ENCODE peak calls at places on chromosomes 7 and 10, in five cellular contexts. X is nucleus accumbens, L is progenitor cell of endocrine pancreas, I is ELR, E is GM23338. H is an unnamed sample.

GRCh38 chr7:81111781-81112540 is 193.1 kb upstream of the SEMA3C start:
- DNase-seq in X (no peak), L (no peak), I (peak), E (no peak), H (no peak)

GRCh38 chr7:42745357-42746022 is 166.4 kb downstream of the C7orf25 start:
- DNase-seq in X (no peak), L (no peak), I (peak), E (peak), H (no peak)

GRCh38 chr10:98168766-98169165 is 34.3 kb downstream of the R3HCC1L start:
- DNase-seq in X (no peak), L (no peak), I (no peak), E (peak), H (no peak)

GRCh38 chr7:124840435-124840834 is 74.8 kb upstream of the GPR37 start:
- DNase-seq in X (no peak), L (no peak), I (peak), E (peak), H (no peak)

GRCh38 chr7:151875862-151876111 is 1.1 kb downstream of the PRKAG2 start:
- DNase-seq in X (no peak), L (no peak), I (peak), E (peak), H (no peak)

GRCh38 chr10:86547291-86547690 is 25.7 kb upstream of the WAPL start:
- DNase-seq in X (no peak), L (no peak), I (no peak), E (no peak), H (no peak)

GRCh38 chr7:40303996-40304395 is 169.2 kb downstream of the SUGCT start:
- DNase-seq in X (no peak), L (no peak), I (no peak), E (no peak), H (no peak)

GRCh38 chr7:91656486-91657237 is 223.8 kb downstream of the MTERF1 start:
- DNase-seq in X (no peak), L (no peak), I (no peak), E (no peak), H (no peak)

GRCh38 chr10:55146032-55146431 is 345.0 kb upstream of the PCDH15 start:
- DNase-seq in X (no peak), L (no peak), I (peak), E (no peak), H (no peak)

GRCh38 chr7:4713183-4713784 is 31.2 kb downstream of the FOXK1 start:
- DNase-seq in X (no peak), L (no peak), I (no peak), E (peak), H (no peak)

GRCh38 chr10:50416181-50416824 is 165.0 kb upstream of the ASAH2 start:
- DNase-seq in X (no peak), L (no peak), I (peak), E (no peak), H (no peak)

GRCh38 chr10:48453451-48454301 is 147.2 kb downstream of the MAPK8 start:
- DNase-seq in X (no peak), L (no peak), I (no peak), E (no peak), H (no peak)

GRCh38 chr7:26267631-26268166 is 24.0 kb upstream of the SNX10 start:
- DNase-seq in X (no peak), L (no peak), I (no peak), E (no peak), H (no peak)

GRCh38 chr10:35959103-35959740 is 317.1 kb upstream of the FZD8 start:
- DNase-seq in X (no peak), L (no peak), I (peak), E (no peak), H (no peak)

GRCh38 chr10:59970396-59971368 is 64.3 kb upstream of the CCDC6 start:
- DNase-seq in X (no peak), L (no peak), I (no peak), E (peak), H (no peak)

GRCh38 chr7:73739387-73739767 is 775 bp upstream of the ABHD11 start:
- DNase-seq in X (no peak), L (no peak), I (no peak), E (no peak), H (no peak)

GRCh38 chr10:2619927-2620326 is 447.4 kb upstream of the PFKP start:
- DNase-seq in X (no peak), L (no peak), I (no peak), E (no peak), H (no peak)

GRCh38 chr7:106730021-106730420 is 69.1 kb upstream of the CCDC71L start:
- DNase-seq in X (no peak), L (no peak), I (peak), E (no peak), H (no peak)

GRCh38 chr7:114922151-114922651 is 307 bp downstream of the MDFIC start:
- DNase-seq in X (no peak), L (peak), I (peak), E (peak), H (peak)

GRCh38 chr7:127897704-127898454 is 133.4 kb downstream of the LRRC4 start:
- DNase-seq in X (no peak), L (no peak), I (peak), E (no peak), H (no peak)

GRCh38 chr7:29019275-29019820 is 61.2 kb upstream of the TRIL start:
- DNase-seq in X (no peak), L (no peak), I (peak), E (no peak), H (no peak)

GRCh38 chr7:26151953-26152781 is at the start of gene NFE2L3:
- DNase-seq in X (peak), L (peak), I (peak), E (peak), H (peak)

GRCh38 chr10:35657621-35658020 is 15.5 kb upstream of the FZD8 start:
- DNase-seq in X (no peak), L (no peak), I (no peak), E (peak), H (no peak)

GRCh38 chr7:44288811-44289340 is 36.5 kb downstream of the CAMK2B start:
- DNase-seq in X (no peak), L (peak), I (no peak), E (no peak), H (peak)

GRCh38 chr7:112495820-112496462 is 15.2 kb downstream of the LSMEM1 start:
- DNase-seq in X (peak), L (no peak), I (peak), E (peak), H (no peak)

GRCh38 chr10:120415709-120416330 is 41.2 kb upstream of the PLPP4 start:
- DNase-seq in X (no peak), L (no peak), I (peak), E (no peak), H (no peak)

GRCh38 chr7:100044719-100045118 is 4.9 kb upstream of the ZSCAN21 start:
- DNase-seq in X (no peak), L (no peak), I (no peak), E (no peak), H (no peak)

GRCh38 chr10:27446091-27446918 is 57.8 kb upstream of the RAB18 start:
- DNase-seq in X (no peak), L (no peak), I (peak), E (peak), H (no peak)

GRCh38 chr7:155992974-155993373 is 180.7 kb upstream of the SHH start:
- DNase-seq in X (no peak), L (no peak), I (no peak), E (no peak), H (no peak)

GRCh38 chr10:3477683-3478082 is 305.1 kb upstream of the PITRM1 start:
- DNase-seq in X (no peak), L (no peak), I (peak), E (no peak), H (no peak)

GRCh38 chr10:125134916-125135770 is 25.2 kb downstream of the CTBP2 start:
- DNase-seq in X (no peak), L (no peak), I (no peak), E (peak), H (no peak)

GRCh38 chr7:1607686-1608085 is 37.9 kb upstream of the PSMG3 start:
- DNase-seq in X (no peak), L (no peak), I (no peak), E (peak), H (no peak)

H was measured in T-helper 2 cell.